ENCODE peak calls at places on chromosomes 4 and X, in nine cellular contexts. One of them, this sample, is unnamed.

GRCh38 chr4:15003441-15003890 is 1.2 kb downstream of the CPEB2 start:
- DNase-seq in A673: peak; percentile 68
- DNase-seq in A549: no peak
- DNase-seq in tibial nerve: peak; percentile 20
- DNase-seq in right atrium auricular region: no peak
- DNase-seq in transverse colon: peak; percentile 68
- DNase-seq in dorsolateral prefrontal cortex: no peak
- DNase-seq in AG04450: no peak
- DNase-seq in sigmoid colon: peak; percentile 82
- DNase-seq in this sample: peak; percentile 77

GRCh38 chr4:155820887-155821529 is 45.1 kb downstream of the ASIC5 start:
- DNase-seq in A673: no peak
- DNase-seq in A549: no peak
- DNase-seq in tibial nerve: no peak
- DNase-seq in right atrium auricular region: no peak
- DNase-seq in transverse colon: no peak
- DNase-seq in dorsolateral prefrontal cortex: no peak
- DNase-seq in AG04450: no peak
- DNase-seq in sigmoid colon: no peak
- DNase-seq in this sample: no peak

GRCh38 chr4:114600066-114600552 is 1.5 kb downstream of the UGT8 start:
- DNase-seq in A673: peak; percentile 4
- DNase-seq in A549: no peak
- DNase-seq in tibial nerve: no peak
- DNase-seq in right atrium auricular region: no peak
- DNase-seq in transverse colon: no peak
- DNase-seq in dorsolateral prefrontal cortex: no peak
- DNase-seq in AG04450: no peak
- DNase-seq in sigmoid colon: no peak
- DNase-seq in this sample: no peak

GRCh38 chr4:80542747-80543146 is 207.2 kb downstream of the CFAP299 start:
- DNase-seq in A673: no peak
- DNase-seq in A549: no peak
- DNase-seq in tibial nerve: no peak
- DNase-seq in right atrium auricular region: no peak
- DNase-seq in transverse colon: no peak
- DNase-seq in dorsolateral prefrontal cortex: no peak
- DNase-seq in AG04450: no peak
- DNase-seq in sigmoid colon: no peak
- DNase-seq in this sample: no peak

GRCh38 chr4:118834960-118835895 is 698 bp downstream of the SEC24D start:
- DNase-seq in A673: peak; percentile 54
- DNase-seq in A549: peak; percentile 66
- DNase-seq in tibial nerve: peak; percentile 43
- DNase-seq in right atrium auricular region: peak; percentile 87
- DNase-seq in transverse colon: peak; percentile 70
- DNase-seq in dorsolateral prefrontal cortex: peak; percentile 41
- DNase-seq in AG04450: peak; percentile 76
- DNase-seq in sigmoid colon: peak; percentile 86
- DNase-seq in this sample: peak; percentile 81

GRCh38 chrX:19535481-19535880 is 20.2 kb upstream of the MAP3K15 start:
- DNase-seq in A673: peak; percentile 51
- DNase-seq in A549: peak; percentile 54
- DNase-seq in tibial nerve: no peak
- DNase-seq in right atrium auricular region: no peak
- DNase-seq in transverse colon: no peak
- DNase-seq in dorsolateral prefrontal cortex: no peak
- DNase-seq in AG04450: no peak
- DNase-seq in sigmoid colon: no peak
- DNase-seq in this sample: no peak

GRCh38 chr4:114879916-114880315 is 233.5 kb downstream of the NDST4 start:
- DNase-seq in A673: no peak
- DNase-seq in A549: no peak
- DNase-seq in tibial nerve: no peak
- DNase-seq in right atrium auricular region: no peak
- DNase-seq in transverse colon: no peak
- DNase-seq in dorsolateral prefrontal cortex: no peak
- DNase-seq in AG04450: no peak
- DNase-seq in sigmoid colon: no peak
- DNase-seq in this sample: no peak

GRCh38 chrX:119325456-119325855 is 73.7 kb upstream of the SLC25A43 start:
- DNase-seq in A673: no peak
- DNase-seq in A549: no peak
- DNase-seq in tibial nerve: no peak
- DNase-seq in right atrium auricular region: no peak
- DNase-seq in transverse colon: no peak
- DNase-seq in dorsolateral prefrontal cortex: no peak
- DNase-seq in AG04450: no peak
- DNase-seq in sigmoid colon: no peak
- DNase-seq in this sample: no peak

GRCh38 chr4:7049295-7049694 is 6.1 kb downstream of the TADA2B start:
- DNase-seq in A673: no peak
- DNase-seq in A549: no peak
- DNase-seq in tibial nerve: no peak
- DNase-seq in right atrium auricular region: no peak
- DNase-seq in transverse colon: no peak
- DNase-seq in dorsolateral prefrontal cortex: no peak
- DNase-seq in AG04450: no peak
- DNase-seq in sigmoid colon: no peak
- DNase-seq in this sample: no peak

GRCh38 chr4:160835789-160836188 is 1328.0 kb downstream of the FSTL5 start:
- DNase-seq in A673: no peak
- DNase-seq in A549: peak; percentile 22
- DNase-seq in tibial nerve: no peak
- DNase-seq in right atrium auricular region: no peak
- DNase-seq in transverse colon: no peak
- DNase-seq in dorsolateral prefrontal cortex: no peak
- DNase-seq in AG04450: no peak
- DNase-seq in sigmoid colon: no peak
- DNase-seq in this sample: no peak
- TF ChIP-seq CTCF in A673: no peak
- TF ChIP-seq CTCF in A549: no peak
- TF ChIP-seq CTCF in tibial nerve: no peak
- TF ChIP-seq CTCF in right atrium auricular region: no peak
- TF ChIP-seq CTCF in transverse colon: no peak
- TF ChIP-seq CTCF in dorsolateral prefrontal cortex: no peak
- TF ChIP-seq CTCF in AG04450: no peak
- TF ChIP-seq CTCF in sigmoid colon: no peak
- TF ChIP-seq CTCF in this sample: no peak

GRCh38 chr4:826508-827208 is 729 bp upstream of the CPLX1 start:
- DNase-seq in A673: no peak
- DNase-seq in A549: no peak
- DNase-seq in tibial nerve: no peak
- DNase-seq in right atrium auricular region: no peak
- DNase-seq in transverse colon: no peak
- DNase-seq in dorsolateral prefrontal cortex: peak; percentile 23
- DNase-seq in AG04450: no peak
- DNase-seq in sigmoid colon: peak; percentile 58
- DNase-seq in this sample: no peak
- H3K4me3 ChIP-seq in A673: peak overlapping the region; percentile 35
- H3K4me3 ChIP-seq in A549: no peak overlapping the region
- H3K4me3 ChIP-seq in tibial nerve: no peak overlapping the region
- H3K4me3 ChIP-seq in right atrium auricular region: peak overlapping the region; percentile 45
- H3K4me3 ChIP-seq in transverse colon: peak overlapping the region; percentile 40
- H3K4me3 ChIP-seq in dorsolateral prefrontal cortex: peak overlapping the region; percentile 50
- H3K4me3 ChIP-seq in AG04450: no peak overlapping the region
- H3K4me3 ChIP-seq in sigmoid colon: peak overlapping the region; percentile 12
- H3K4me3 ChIP-seq in this sample: peak overlapping the region; percentile 54

DNA sequence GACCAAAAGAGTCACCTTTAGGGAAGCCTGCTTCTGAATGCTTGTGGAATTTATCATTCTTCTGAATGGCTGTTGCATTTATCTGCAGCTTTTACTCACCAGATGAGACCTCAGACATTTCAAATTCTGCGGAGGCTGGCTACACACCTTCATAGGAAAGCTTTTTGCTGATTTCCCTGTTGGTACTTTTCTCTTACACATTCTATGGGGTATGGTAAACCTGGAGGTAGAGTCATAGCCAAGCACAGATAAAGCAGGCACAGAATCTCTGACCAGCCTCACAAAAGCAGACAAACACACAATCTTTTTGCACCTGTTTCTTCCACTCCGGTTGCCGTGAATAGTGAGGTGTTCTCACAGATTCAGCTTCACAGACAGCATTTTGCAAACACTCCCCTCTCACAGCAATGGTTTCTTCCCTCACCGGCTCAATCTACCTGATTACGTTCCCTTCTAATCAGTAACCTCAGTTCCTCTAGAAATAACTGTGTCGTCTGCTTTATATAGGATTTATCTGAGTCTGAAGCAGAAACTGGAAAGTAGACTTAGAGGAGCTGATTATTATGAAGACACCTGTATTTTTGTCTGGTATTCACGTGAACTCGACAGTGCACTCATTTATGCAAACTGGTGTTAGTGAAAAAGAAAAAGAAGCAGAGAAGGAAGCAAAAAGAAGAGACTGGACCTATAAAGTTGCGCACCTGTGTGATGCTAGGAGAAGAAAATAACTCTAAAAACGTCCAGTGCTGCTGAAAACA is 83.1 kb downstream of the DMD start:
- DNase-seq in A673: no peak
- DNase-seq in A549: no peak
- DNase-seq in tibial nerve: no peak
- DNase-seq in right atrium auricular region: no peak
- DNase-seq in transverse colon: no peak
- DNase-seq in dorsolateral prefrontal cortex: no peak
- DNase-seq in AG04450: no peak
- DNase-seq in sigmoid colon: no peak
- DNase-seq in this sample: no peak
- H3K27ac ChIP-seq in A673: no peak overlapping the region
- H3K27ac ChIP-seq in A549: no peak overlapping the region
- H3K27ac ChIP-seq in tibial nerve: no peak overlapping the region
- H3K27ac ChIP-seq in right atrium auricular region: no peak overlapping the region
- H3K27ac ChIP-seq in transverse colon: no peak overlapping the region
- H3K27ac ChIP-seq in dorsolateral prefrontal cortex: no peak overlapping the region
- H3K27ac ChIP-seq in AG04450: no peak overlapping the region
- H3K27ac ChIP-seq in sigmoid colon: no peak overlapping the region
- H3K27ac ChIP-seq in this sample: no peak overlapping the region

GRCh38 chr4:2963185-2964076 is at the start of the genes GRK4 and NOP14:
- DNase-seq in A673: peak; percentile 99
- DNase-seq in A549: peak; percentile 97
- DNase-seq in tibial nerve: peak; percentile 96
- DNase-seq in right atrium auricular region: peak; percentile 98
- DNase-seq in transverse colon: peak; percentile 98
- DNase-seq in dorsolateral prefrontal cortex: peak; percentile 98
- DNase-seq in AG04450: peak; percentile 97
- DNase-seq in sigmoid colon: peak; percentile 99
- DNase-seq in this sample: peak; percentile 98
- TF ChIP-seq CTCF in A673: peak; percentile 6
- TF ChIP-seq CTCF in A549: no peak
- TF ChIP-seq CTCF in tibial nerve: no peak
- TF ChIP-seq CTCF in right atrium auricular region: peak; percentile 68
- TF ChIP-seq CTCF in transverse colon: no peak
- TF ChIP-seq CTCF in dorsolateral prefrontal cortex: peak; percentile 59
- TF ChIP-seq CTCF in AG04450: peak; percentile 26
- TF ChIP-seq CTCF in sigmoid colon: no peak
- TF ChIP-seq CTCF in this sample: peak; percentile 30

GRCh38 chr4:1628892-1629703 is 55.0 kb downstream of the FAM53A start:
- DNase-seq in A673: peak; percentile 65
- DNase-seq in A549: peak; percentile 27
- DNase-seq in tibial nerve: peak; percentile 63
- DNase-seq in right atrium auricular region: peak; percentile 67
- DNase-seq in transverse colon: peak; percentile 65
- DNase-seq in dorsolateral prefrontal cortex: peak; percentile 69
- DNase-seq in AG04450: no peak
- DNase-seq in sigmoid colon: peak; percentile 79
- DNase-seq in this sample: no peak
- H3K4me3 ChIP-seq in A673: no peak overlapping the region
- H3K4me3 ChIP-seq in A549: no peak overlapping the region
- H3K4me3 ChIP-seq in tibial nerve: no peak overlapping the region
- H3K4me3 ChIP-seq in right atrium auricular region: no peak overlapping the region
- H3K4me3 ChIP-seq in transverse colon: no peak overlapping the region
- H3K4me3 ChIP-seq in dorsolateral prefrontal cortex: no peak overlapping the region
- H3K4me3 ChIP-seq in AG04450: no peak overlapping the region
- H3K4me3 ChIP-seq in sigmoid colon: no peak overlapping the region
- H3K4me3 ChIP-seq in this sample: no peak overlapping the region

GRCh38 chr4:147854154-147854553 is 122.3 kb downstream of the ARHGAP10 start:
- DNase-seq in A673: no peak
- DNase-seq in A549: no peak
- DNase-seq in tibial nerve: no peak
- DNase-seq in right atrium auricular region: no peak
- DNase-seq in transverse colon: no peak
- DNase-seq in dorsolateral prefrontal cortex: no peak
- DNase-seq in AG04450: no peak
- DNase-seq in sigmoid colon: no peak
- DNase-seq in this sample: no peak
- H3K27ac ChIP-seq in A673: no peak overlapping the region
- H3K27ac ChIP-seq in A549: no peak overlapping the region
- H3K27ac ChIP-seq in tibial nerve: peak overlapping the region; percentile 61
- H3K27ac ChIP-seq in right atrium auricular region: peak overlapping the region; percentile 57
- H3K27ac ChIP-seq in transverse colon: peak overlapping the region; percentile 35
- H3K27ac ChIP-seq in dorsolateral prefrontal cortex: no peak overlapping the region
- H3K27ac ChIP-seq in AG04450: no peak overlapping the region
- H3K27ac ChIP-seq in sigmoid colon: peak overlapping the region; percentile 81
- H3K27ac ChIP-seq in this sample: peak overlapping the region; percentile 52

GRCh38 chr4:25863347-25863784 is 578 bp upstream of the SEL1L3 start:
- DNase-seq in A673: no peak
- DNase-seq in A549: peak; percentile 27
- DNase-seq in tibial nerve: no peak
- DNase-seq in right atrium auricular region: no peak
- DNase-seq in transverse colon: peak; percentile 86
- DNase-seq in dorsolateral prefrontal cortex: no peak
- DNase-seq in AG04450: no peak
- DNase-seq in sigmoid colon: no peak
- DNase-seq in this sample: no peak
- TF ChIP-seq CTCF in A673: peak; percentile 50
- TF ChIP-seq CTCF in A549: peak; percentile 33
- TF ChIP-seq CTCF in tibial nerve: no peak
- TF ChIP-seq CTCF in right atrium auricular region: peak; percentile 15
- TF ChIP-seq CTCF in transverse colon: peak; percentile 38
- TF ChIP-seq CTCF in dorsolateral prefrontal cortex: no peak
- TF ChIP-seq CTCF in AG04450: peak; percentile 35
- TF ChIP-seq CTCF in sigmoid colon: peak; percentile 7
- TF ChIP-seq CTCF in this sample: no peak

This sample was measured in coronary artery.